ENCODE peak calls at places on chromosomes 6 and 20, in nine cellular contexts. One of them, this sample, is unnamed.

GRCh38 chr6:149234051-149234962 is 83.2 kb upstream of the TAB2 start:
- DNase-seq in ELF-1: no peak
- DNase-seq in M059J: peak
- DNase-seq in A549: no peak
- DNase-seq in T-helper 1 cell: peak
- DNase-seq in activated naive CD4-positive, alpha-beta T cell: no peak
- DNase-seq in EL: peak
- DNase-seq in HFFc6: peak
- DNase-seq in tibial artery: no peak
- DNase-seq in this sample: no peak

GRCh38 chr6:41370488-41371111 is 35.2 kb downstream of the NCR2 start:
- DNase-seq in ELF-1: peak
- DNase-seq in M059J: peak
- DNase-seq in A549: no peak
- DNase-seq in T-helper 1 cell: no peak
- DNase-seq in activated naive CD4-positive, alpha-beta T cell: no peak
- DNase-seq in EL: peak
- DNase-seq in HFFc6: peak
- DNase-seq in tibial artery: no peak
- DNase-seq in this sample: no peak

GRCh38 chr20:1185316-1185741 is 548 bp upstream of the TMEM74B start:
- DNase-seq in ELF-1: no peak
- DNase-seq in M059J: no peak
- DNase-seq in A549: no peak
- DNase-seq in T-helper 1 cell: no peak
- DNase-seq in activated naive CD4-positive, alpha-beta T cell: peak
- DNase-seq in EL: no peak
- DNase-seq in HFFc6: no peak
- DNase-seq in tibial artery: no peak
- DNase-seq in this sample: no peak

GRCh38 chr6:36625161-36625919 is 31.2 kb downstream of the SRSF3 start:
- DNase-seq in ELF-1: no peak
- DNase-seq in M059J: no peak
- DNase-seq in A549: no peak
- DNase-seq in T-helper 1 cell: no peak
- DNase-seq in activated naive CD4-positive, alpha-beta T cell: no peak
- DNase-seq in EL: no peak
- DNase-seq in HFFc6: peak
- DNase-seq in tibial artery: peak
- DNase-seq in this sample: no peak

GRCh38 chr6:17349437-17349836 is 44.0 kb upstream of the CAP2 start:
- DNase-seq in ELF-1: no peak
- DNase-seq in M059J: peak
- DNase-seq in A549: peak
- DNase-seq in T-helper 1 cell: no peak
- DNase-seq in activated naive CD4-positive, alpha-beta T cell: no peak
- DNase-seq in EL: peak
- DNase-seq in HFFc6: peak
- DNase-seq in tibial artery: no peak
- DNase-seq in this sample: no peak

GRCh38 chr6:14102330-14102729 is 15.2 kb upstream of the CD83 start:
- DNase-seq in ELF-1: no peak
- DNase-seq in M059J: no peak
- DNase-seq in A549: no peak
- DNase-seq in T-helper 1 cell: no peak
- DNase-seq in activated naive CD4-positive, alpha-beta T cell: no peak
- DNase-seq in EL: no peak
- DNase-seq in HFFc6: no peak
- DNase-seq in tibial artery: no peak
- DNase-seq in this sample: no peak

GRCh38 chr20:16556299-16556698 is 16.9 kb downstream of the KIF16B start:
- DNase-seq in ELF-1: no peak
- DNase-seq in M059J: no peak
- DNase-seq in A549: no peak
- DNase-seq in T-helper 1 cell: no peak
- DNase-seq in activated naive CD4-positive, alpha-beta T cell: no peak
- DNase-seq in EL: peak
- DNase-seq in HFFc6: no peak
- DNase-seq in tibial artery: no peak
- DNase-seq in this sample: no peak

GRCh38 chr6:8082954-8083858 is 19.0 kb upstream of the BLOC1S5 start:
- DNase-seq in ELF-1: no peak
- DNase-seq in M059J: peak
- DNase-seq in A549: peak
- DNase-seq in T-helper 1 cell: no peak
- DNase-seq in activated naive CD4-positive, alpha-beta T cell: no peak
- DNase-seq in EL: peak
- DNase-seq in HFFc6: peak
- DNase-seq in tibial artery: no peak
- DNase-seq in this sample: no peak

GRCh38 chr6:21479140-21479539 is 114.4 kb upstream of the SOX4 start:
- DNase-seq in ELF-1: no peak
- DNase-seq in M059J: peak
- DNase-seq in A549: no peak
- DNase-seq in T-helper 1 cell: no peak
- DNase-seq in activated naive CD4-positive, alpha-beta T cell: no peak
- DNase-seq in EL: no peak
- DNase-seq in HFFc6: no peak
- DNase-seq in tibial artery: no peak
- DNase-seq in this sample: no peak

GRCh38 chr20:36154696-36155628 is at the start of gene EPB41L1:
- DNase-seq in ELF-1: peak
- DNase-seq in M059J: no peak
- DNase-seq in A549: no peak
- DNase-seq in T-helper 1 cell: no peak
- DNase-seq in activated naive CD4-positive, alpha-beta T cell: no peak
- DNase-seq in EL: peak
- DNase-seq in HFFc6: no peak
- DNase-seq in tibial artery: peak
- DNase-seq in this sample: no peak

GRCh38 chr6:32132110-32132509 is 2.0 kb upstream of the FKBPL start:
- DNase-seq in ELF-1: no peak
- DNase-seq in M059J: no peak
- DNase-seq in A549: no peak
- DNase-seq in T-helper 1 cell: no peak
- DNase-seq in activated naive CD4-positive, alpha-beta T cell: no peak
- DNase-seq in EL: no peak
- DNase-seq in HFFc6: no peak
- DNase-seq in tibial artery: no peak
- DNase-seq in this sample: no peak

GRCh38 chr6:68144667-68145066 is 490.4 kb upstream of the ADGRB3 start:
- DNase-seq in ELF-1: peak
- DNase-seq in M059J: peak
- DNase-seq in A549: no peak
- DNase-seq in T-helper 1 cell: no peak
- DNase-seq in activated naive CD4-positive, alpha-beta T cell: no peak
- DNase-seq in EL: no peak
- DNase-seq in HFFc6: no peak
- DNase-seq in tibial artery: no peak
- DNase-seq in this sample: no peak

GRCh38 chr6:119540417-119540816 is 190.9 kb upstream of the MAN1A1 start:
- DNase-seq in ELF-1: no peak
- DNase-seq in M059J: no peak
- DNase-seq in A549: no peak
- DNase-seq in T-helper 1 cell: no peak
- DNase-seq in activated naive CD4-positive, alpha-beta T cell: no peak
- DNase-seq in EL: no peak
- DNase-seq in HFFc6: no peak
- DNase-seq in tibial artery: no peak
- DNase-seq in this sample: no peak

GRCh38 chr6:159077123-159077522 is 32.3 kb upstream of the TAGAP start:
- DNase-seq in ELF-1: no peak
- DNase-seq in M059J: no peak
- DNase-seq in A549: no peak
- DNase-seq in T-helper 1 cell: no peak
- DNase-seq in activated naive CD4-positive, alpha-beta T cell: no peak
- DNase-seq in EL: no peak
- DNase-seq in HFFc6: no peak
- DNase-seq in tibial artery: no peak
- DNase-seq in this sample: no peak

GRCh38 chr6:86744048-86744447 is 193.3 kb upstream of the HTR1E start:
- DNase-seq in ELF-1: no peak
- DNase-seq in M059J: no peak
- DNase-seq in A549: no peak
- DNase-seq in T-helper 1 cell: no peak
- DNase-seq in activated naive CD4-positive, alpha-beta T cell: no peak
- DNase-seq in EL: no peak
- DNase-seq in HFFc6: no peak
- DNase-seq in tibial artery: no peak
- DNase-seq in this sample: no peak

GRCh38 chr6:81307640-81308214 is 444.8 kb downstream of the TENT5A start:
- DNase-seq in ELF-1: no peak
- DNase-seq in M059J: no peak
- DNase-seq in A549: no peak
- DNase-seq in T-helper 1 cell: no peak
- DNase-seq in activated naive CD4-positive, alpha-beta T cell: no peak
- DNase-seq in EL: no peak
- DNase-seq in HFFc6: no peak
- DNase-seq in tibial artery: no peak
- DNase-seq in this sample: no peak

GRCh38 chr6:136437246-136437645 is 113.0 kb downstream of the MAP7 start:
- DNase-seq in ELF-1: no peak
- DNase-seq in M059J: no peak
- DNase-seq in A549: no peak
- DNase-seq in T-helper 1 cell: no peak
- DNase-seq in activated naive CD4-positive, alpha-beta T cell: no peak
- DNase-seq in EL: no peak
- DNase-seq in HFFc6: no peak
- DNase-seq in tibial artery: no peak
- DNase-seq in this sample: no peak

GRCh38 chr6:149923327-149923986 is 536 bp upstream of the RAET1G start:
- DNase-seq in ELF-1: no peak
- DNase-seq in M059J: no peak
- DNase-seq in A549: no peak
- DNase-seq in T-helper 1 cell: no peak
- DNase-seq in activated naive CD4-positive, alpha-beta T cell: no peak
- DNase-seq in EL: no peak
- DNase-seq in HFFc6: no peak
- DNase-seq in tibial artery: no peak
- DNase-seq in this sample: no peak

GRCh38 chr20:13788167-13788834 is 3.5 kb downstream of the NDUFAF5 start:
- DNase-seq in ELF-1: peak
- DNase-seq in M059J: peak
- DNase-seq in A549: peak
- DNase-seq in T-helper 1 cell: peak
- DNase-seq in activated naive CD4-positive, alpha-beta T cell: peak
- DNase-seq in EL: peak
- DNase-seq in HFFc6: peak
- DNase-seq in tibial artery: peak
- DNase-seq in this sample: peak

GRCh38 chr20:17169575-17170136 is 57.2 kb upstream of the PCSK2 start:
- DNase-seq in ELF-1: peak
- DNase-seq in M059J: peak
- DNase-seq in A549: no peak
- DNase-seq in T-helper 1 cell: no peak
- DNase-seq in activated naive CD4-positive, alpha-beta T cell: no peak
- DNase-seq in EL: no peak
- DNase-seq in HFFc6: no peak
- DNase-seq in tibial artery: no peak
- DNase-seq in this sample: no peak

GRCh38 chr6:27553123-27553904 is 80.4 kb upstream of the ZNF184 start:
- DNase-seq in ELF-1: peak
- DNase-seq in M059J: peak
- DNase-seq in A549: peak
- DNase-seq in T-helper 1 cell: no peak
- DNase-seq in activated naive CD4-positive, alpha-beta T cell: no peak
- DNase-seq in EL: peak
- DNase-seq in HFFc6: peak
- DNase-seq in tibial artery: no peak
- DNase-seq in this sample: no peak

GRCh38 chr20:36132802-36133211 is 21.7 kb upstream of the EPB41L1 start:
- DNase-seq in ELF-1: no peak
- DNase-seq in M059J: peak
- DNase-seq in A549: no peak
- DNase-seq in T-helper 1 cell: no peak
- DNase-seq in activated naive CD4-positive, alpha-beta T cell: no peak
- DNase-seq in EL: no peak
- DNase-seq in HFFc6: no peak
- DNase-seq in tibial artery: no peak
- DNase-seq in this sample: no peak

GRCh38 chr6:128208078-128208477 is 307.2 kb upstream of the THEMIS start:
- DNase-seq in ELF-1: no peak
- DNase-seq in M059J: peak
- DNase-seq in A549: no peak
- DNase-seq in T-helper 1 cell: no peak
- DNase-seq in activated naive CD4-positive, alpha-beta T cell: no peak
- DNase-seq in EL: peak
- DNase-seq in HFFc6: no peak
- DNase-seq in tibial artery: no peak
- DNase-seq in this sample: no peak

GRCh38 chr6:121688974-121689373 is 253.5 kb downstream of the GJA1 start:
- DNase-seq in ELF-1: no peak
- DNase-seq in M059J: peak
- DNase-seq in A549: no peak
- DNase-seq in T-helper 1 cell: no peak
- DNase-seq in activated naive CD4-positive, alpha-beta T cell: no peak
- DNase-seq in EL: no peak
- DNase-seq in HFFc6: no peak
- DNase-seq in tibial artery: no peak
- DNase-seq in this sample: no peak

GRCh38 chr6:9540126-9540525 is 874.7 kb downstream of the TFAP2A start:
- DNase-seq in ELF-1: no peak
- DNase-seq in M059J: no peak
- DNase-seq in A549: no peak
- DNase-seq in T-helper 1 cell: no peak
- DNase-seq in activated naive CD4-positive, alpha-beta T cell: no peak
- DNase-seq in EL: peak
- DNase-seq in HFFc6: no peak
- DNase-seq in tibial artery: no peak
- DNase-seq in this sample: no peak

GRCh38 chr20:55386686-55387085 is 618.6 kb downstream of the CBLN4 start:
- DNase-seq in ELF-1: no peak
- DNase-seq in M059J: peak
- DNase-seq in A549: no peak
- DNase-seq in T-helper 1 cell: no peak
- DNase-seq in activated naive CD4-positive, alpha-beta T cell: no peak
- DNase-seq in EL: no peak
- DNase-seq in HFFc6: no peak
- DNase-seq in tibial artery: no peak
- DNase-seq in this sample: no peak

This sample was measured in breast epithelium.